ENCODE peak calls at places on chromosomes 3 and 15, in six cellular contexts. One of them, this sample, is unnamed.

GRCh38 chr3:170815340-170815739 is 54.7 kb downstream of the RPL22L1 start:
- DNase-seq in GM23338: peak; percentile 86
- DNase-seq in esophagus squamous epithelium: no peak
- DNase-seq in breast epithelium: peak; percentile 54
- DNase-seq in cardiac muscle cell: peak; percentile 67
- DNase-seq in uterus: no peak
- DNase-seq in this sample: peak; percentile 71

GRCh38 chr3:47961815-47962606 is 54.2 kb downstream of the MAP4 start:
- DNase-seq in GM23338: peak; percentile 62
- DNase-seq in esophagus squamous epithelium: no peak
- DNase-seq in breast epithelium: no peak
- DNase-seq in cardiac muscle cell: no peak
- DNase-seq in uterus: no peak
- DNase-seq in this sample: no peak

GRCh38 chr15:63718590-63719035 is 115.1 kb downstream of the HERC1 start:
- DNase-seq in GM23338: no peak
- DNase-seq in esophagus squamous epithelium: no peak
- DNase-seq in breast epithelium: no peak
- DNase-seq in cardiac muscle cell: no peak
- DNase-seq in uterus: no peak
- DNase-seq in this sample: no peak

GRCh38 chr3:157089455-157090221 is 70.3 kb downstream of the CCNL1 start:
- DNase-seq in GM23338: peak; percentile 19
- DNase-seq in esophagus squamous epithelium: no peak
- DNase-seq in breast epithelium: no peak
- DNase-seq in cardiac muscle cell: peak; percentile 84
- DNase-seq in uterus: peak; percentile 50
- DNase-seq in this sample: peak; percentile 60

GRCh38 chr3:185744997-185745843 is 79.6 kb downstream of the IGF2BP2 start:
- DNase-seq in GM23338: no peak
- DNase-seq in esophagus squamous epithelium: no peak
- DNase-seq in breast epithelium: no peak
- DNase-seq in cardiac muscle cell: no peak
- DNase-seq in uterus: no peak
- DNase-seq in this sample: no peak

GRCh38 chr15:84747423-84748273 is 744 bp upstream of the ZNF592 start:
- DNase-seq in GM23338: peak; percentile 80
- DNase-seq in esophagus squamous epithelium: peak; percentile 39
- DNase-seq in breast epithelium: peak; percentile 73
- DNase-seq in cardiac muscle cell: peak; percentile 83
- DNase-seq in uterus: peak; percentile 72
- DNase-seq in this sample: peak; percentile 74

GRCh38 chr15:39591141-39591895 is 10.4 kb downstream of the THBS1 start:
- DNase-seq in GM23338: no peak
- DNase-seq in esophagus squamous epithelium: no peak
- DNase-seq in breast epithelium: no peak
- DNase-seq in cardiac muscle cell: no peak
- DNase-seq in uterus: no peak
- DNase-seq in this sample: no peak

GRCh38 chr15:93105510-93105909 is 16.5 kb upstream of the RGMA start:
- DNase-seq in GM23338: no peak
- DNase-seq in esophagus squamous epithelium: no peak
- DNase-seq in breast epithelium: no peak
- DNase-seq in cardiac muscle cell: no peak
- DNase-seq in uterus: no peak
- DNase-seq in this sample: no peak

GRCh38 chr3:66297917-66298316 is 77.1 kb downstream of the SLC25A26 start:
- DNase-seq in GM23338: no peak
- DNase-seq in esophagus squamous epithelium: no peak
- DNase-seq in breast epithelium: no peak
- DNase-seq in cardiac muscle cell: no peak
- DNase-seq in uterus: no peak
- DNase-seq in this sample: no peak

GRCh38 chr3:69182588-69183299 is 60.3 kb upstream of the LMOD3 start:
- DNase-seq in GM23338: no peak
- DNase-seq in esophagus squamous epithelium: no peak
- DNase-seq in breast epithelium: no peak
- DNase-seq in cardiac muscle cell: no peak
- DNase-seq in uterus: no peak
- DNase-seq in this sample: no peak

GRCh38 chr15:84079885-84080777 is 155.4 kb upstream of the GOLGA6L4 start:
- DNase-seq in GM23338: peak; percentile 85
- DNase-seq in esophagus squamous epithelium: peak; percentile 0
- DNase-seq in breast epithelium: no peak
- DNase-seq in cardiac muscle cell: peak; percentile 70
- DNase-seq in uterus: no peak
- DNase-seq in this sample: peak; percentile 71

GRCh38 chr15:97683816-97684215 is 276.7 kb upstream of the ARRDC4 start:
- DNase-seq in GM23338: no peak
- DNase-seq in esophagus squamous epithelium: no peak
- DNase-seq in breast epithelium: no peak
- DNase-seq in cardiac muscle cell: no peak
- DNase-seq in uterus: no peak
- DNase-seq in this sample: no peak

GRCh38 chr15:67741313-67741712 is 84.0 kb upstream of the SKOR1 start:
- DNase-seq in GM23338: no peak
- DNase-seq in esophagus squamous epithelium: no peak
- DNase-seq in breast epithelium: no peak
- DNase-seq in cardiac muscle cell: no peak
- DNase-seq in uterus: no peak
- DNase-seq in this sample: no peak

GRCh38 chr15:20349774-20350498 is 191.7 kb downstream of the GOLGA6L6 start:
- DNase-seq in GM23338: no peak
- DNase-seq in esophagus squamous epithelium: no peak
- DNase-seq in breast epithelium: peak; percentile 51
- DNase-seq in cardiac muscle cell: no peak
- DNase-seq in uterus: peak; percentile 23
- DNase-seq in this sample: no peak

GRCh38 chr3:152942366-152942765 is 107.4 kb downstream of the P2RY1 start:
- DNase-seq in GM23338: no peak
- DNase-seq in esophagus squamous epithelium: no peak
- DNase-seq in breast epithelium: no peak
- DNase-seq in cardiac muscle cell: no peak
- DNase-seq in uterus: no peak
- DNase-seq in this sample: no peak

GRCh38 chr15:70793694-70794093 is 30.3 kb upstream of the UACA start:
- DNase-seq in GM23338: no peak
- DNase-seq in esophagus squamous epithelium: no peak
- DNase-seq in breast epithelium: no peak
- DNase-seq in cardiac muscle cell: no peak
- DNase-seq in uterus: no peak
- DNase-seq in this sample: no peak

GRCh38 chr15:70795311-70795665 is 31.9 kb upstream of the UACA start:
- DNase-seq in GM23338: no peak
- DNase-seq in esophagus squamous epithelium: no peak
- DNase-seq in breast epithelium: no peak
- DNase-seq in cardiac muscle cell: no peak
- DNase-seq in uterus: no peak
- DNase-seq in this sample: no peak

GRCh38 chr15:70796516-70797310 is 33.4 kb upstream of the UACA start:
- DNase-seq in GM23338: no peak
- DNase-seq in esophagus squamous epithelium: no peak
- DNase-seq in breast epithelium: no peak
- DNase-seq in cardiac muscle cell: no peak
- DNase-seq in uterus: no peak
- DNase-seq in this sample: no peak

GRCh38 chr15:70792171-70792573 is 28.8 kb upstream of the UACA start:
- DNase-seq in GM23338: no peak
- DNase-seq in esophagus squamous epithelium: no peak
- DNase-seq in breast epithelium: no peak
- DNase-seq in cardiac muscle cell: no peak
- DNase-seq in uterus: no peak
- DNase-seq in this sample: no peak

DNA sequence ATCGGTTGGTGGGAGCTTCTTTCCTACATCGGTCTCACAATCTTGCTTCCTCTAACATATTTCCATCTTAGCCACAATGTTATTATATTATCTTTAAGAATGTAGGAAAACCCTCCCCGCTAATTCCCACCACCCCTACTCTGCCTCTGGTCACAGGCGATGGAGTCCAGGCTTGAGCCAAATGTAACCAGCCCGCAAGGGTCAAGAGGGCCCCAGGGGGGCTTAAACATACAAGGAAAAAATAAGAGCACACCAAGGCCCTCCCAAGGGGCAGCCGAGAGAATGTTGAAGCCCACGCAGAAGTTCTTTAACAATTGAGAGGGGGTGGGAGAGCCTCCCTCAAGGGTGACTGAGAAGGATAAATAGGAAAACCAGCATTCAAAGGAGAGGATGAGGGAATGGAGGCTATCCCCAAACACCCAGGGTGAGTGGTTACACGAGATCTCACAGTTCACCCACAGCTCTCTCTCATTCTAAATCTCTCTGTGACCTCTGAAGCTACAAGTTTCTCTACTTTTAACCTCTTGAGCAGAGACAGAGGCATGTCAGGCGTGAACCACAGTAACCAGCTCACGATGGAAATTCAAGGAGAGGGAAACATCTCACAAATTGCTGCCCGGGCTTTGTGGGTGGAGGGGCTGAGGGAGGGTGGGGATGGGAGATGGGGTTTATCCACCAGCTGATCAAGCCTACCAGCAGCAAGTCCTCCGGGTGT is 31.4 kb upstream of the UACA start:
- DNase-seq in GM23338: no peak
- DNase-seq in esophagus squamous epithelium: no peak
- DNase-seq in breast epithelium: no peak
- DNase-seq in cardiac muscle cell: no peak
- DNase-seq in uterus: no peak
- DNase-seq in this sample: no peak
- H3K27ac ChIP-seq in GM23338: no peak overlapping the region
- H3K27ac ChIP-seq in esophagus squamous epithelium: peak overlapping the region; percentile 73
- H3K27ac ChIP-seq in breast epithelium: peak overlapping the region; percentile 79
- H3K27ac ChIP-seq in cardiac muscle cell: no peak overlapping the region
- H3K27ac ChIP-seq in uterus: peak overlapping the region; percentile 64
- H3K27ac ChIP-seq in this sample: no peak overlapping the region

GRCh38 chr3:74532446-74532845 is 82.0 kb downstream of the CNTN3 start:
- DNase-seq in GM23338: no peak
- DNase-seq in esophagus squamous epithelium: no peak
- DNase-seq in breast epithelium: no peak
- DNase-seq in cardiac muscle cell: no peak
- DNase-seq in uterus: no peak
- DNase-seq in this sample: no peak

GRCh38 chr3:74537857-74538256 is 76.6 kb downstream of the CNTN3 start:
- DNase-seq in GM23338: no peak
- DNase-seq in esophagus squamous epithelium: no peak
- DNase-seq in breast epithelium: no peak
- DNase-seq in cardiac muscle cell: no peak
- DNase-seq in uterus: no peak
- DNase-seq in this sample: no peak

GRCh38 chr3:74537164-74537563 is 77.3 kb downstream of the CNTN3 start:
- DNase-seq in GM23338: no peak
- DNase-seq in esophagus squamous epithelium: no peak
- DNase-seq in breast epithelium: no peak
- DNase-seq in cardiac muscle cell: no peak
- DNase-seq in uterus: no peak
- DNase-seq in this sample: no peak

GRCh38 chr3:74534611-74535010 is 79.8 kb downstream of the CNTN3 start:
- DNase-seq in GM23338: no peak
- DNase-seq in esophagus squamous epithelium: no peak
- DNase-seq in breast epithelium: no peak
- DNase-seq in cardiac muscle cell: no peak
- DNase-seq in uterus: no peak
- DNase-seq in this sample: no peak

DNA sequence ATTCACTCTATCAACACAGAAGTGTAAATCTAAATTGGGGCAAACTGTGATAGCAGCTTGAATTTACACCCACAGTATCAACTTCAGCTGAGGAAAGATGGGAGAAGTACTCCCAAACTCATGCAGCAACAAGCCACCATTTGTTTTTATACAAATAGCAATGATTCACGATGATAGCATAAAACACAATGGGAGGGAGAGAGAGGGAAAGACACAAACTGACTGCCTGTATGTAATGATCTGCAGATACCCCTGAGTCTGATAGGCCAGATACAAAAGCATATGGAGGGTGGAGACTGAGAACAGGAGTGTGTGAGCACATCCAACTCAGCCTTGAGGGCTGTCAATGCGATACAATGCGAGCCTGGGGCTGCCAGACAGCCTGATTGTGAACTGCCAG is 79.2 kb downstream of the CNTN3 start:
- DNase-seq in GM23338: no peak
- DNase-seq in esophagus squamous epithelium: no peak
- DNase-seq in breast epithelium: no peak
- DNase-seq in cardiac muscle cell: no peak
- DNase-seq in uterus: no peak
- DNase-seq in this sample: no peak
- TF ChIP-seq CTCF in GM23338: no peak
- TF ChIP-seq CTCF in esophagus squamous epithelium: no peak
- TF ChIP-seq CTCF in breast epithelium: no peak
- TF ChIP-seq CTCF in cardiac muscle cell: no peak
- TF ChIP-seq CTCF in uterus: no peak
- TF ChIP-seq CTCF in this sample: no peak

GRCh38 chr3:120681506-120682038 is 467 bp downstream of the HGD start:
- DNase-seq in GM23338: no peak
- DNase-seq in esophagus squamous epithelium: no peak
- DNase-seq in breast epithelium: no peak
- DNase-seq in cardiac muscle cell: no peak
- DNase-seq in uterus: no peak
- DNase-seq in this sample: no peak

GRCh38 chr3:120681018-120681417 is 1.0 kb downstream of the HGD start:
- DNase-seq in GM23338: no peak
- DNase-seq in esophagus squamous epithelium: no peak
- DNase-seq in breast epithelium: no peak
- DNase-seq in cardiac muscle cell: no peak
- DNase-seq in uterus: no peak
- DNase-seq in this sample: no peak

GRCh38 chr3:120680193-120680894 is 1.7 kb downstream of the HGD start:
- DNase-seq in GM23338: peak; percentile 15
- DNase-seq in esophagus squamous epithelium: no peak
- DNase-seq in breast epithelium: no peak
- DNase-seq in cardiac muscle cell: no peak
- DNase-seq in uterus: no peak
- DNase-seq in this sample: no peak

GRCh38 chr3:120678984-120679383 is 3.1 kb downstream of the HGD start:
- DNase-seq in GM23338: no peak
- DNase-seq in esophagus squamous epithelium: no peak
- DNase-seq in breast epithelium: no peak
- DNase-seq in cardiac muscle cell: no peak
- DNase-seq in uterus: no peak
- DNase-seq in this sample: no peak

DNA sequence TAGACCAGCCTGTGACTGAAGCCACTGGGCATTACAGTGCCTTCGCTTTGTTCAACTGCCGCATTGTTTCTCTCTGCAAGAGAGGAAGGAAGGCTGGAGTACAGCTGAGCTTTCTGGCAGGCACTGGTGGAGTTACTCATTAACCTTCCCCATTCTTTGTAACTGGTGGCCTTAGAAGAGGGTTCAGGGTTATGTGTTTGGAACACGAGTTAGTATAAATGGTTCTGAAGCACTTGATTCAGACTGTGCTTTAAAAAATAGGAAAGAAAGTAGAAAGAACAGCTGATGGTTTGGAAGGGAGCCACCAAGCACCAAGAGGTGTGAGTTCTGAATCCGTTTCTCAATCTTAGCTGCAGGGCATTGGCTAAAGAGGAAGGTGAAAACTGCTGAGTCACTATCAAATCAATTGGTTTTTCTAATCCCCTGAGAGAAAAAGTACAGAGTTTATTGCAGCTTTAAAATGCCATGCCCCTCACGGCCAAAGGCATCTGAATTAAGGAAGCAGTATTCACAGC is 3.7 kb downstream of the HGD start:
- DNase-seq in GM23338: peak; percentile 51
- DNase-seq in esophagus squamous epithelium: no peak
- DNase-seq in breast epithelium: no peak
- DNase-seq in cardiac muscle cell: no peak
- DNase-seq in uterus: no peak
- DNase-seq in this sample: no peak
- H3K4me3 ChIP-seq in GM23338: no peak overlapping the region
- H3K4me3 ChIP-seq in esophagus squamous epithelium: no peak overlapping the region
- H3K4me3 ChIP-seq in breast epithelium: no peak overlapping the region
- H3K4me3 ChIP-seq in cardiac muscle cell: no peak overlapping the region
- H3K4me3 ChIP-seq in uterus: no peak overlapping the region
- H3K4me3 ChIP-seq in this sample: no peak overlapping the region

GRCh38 chr15:88127477-88127799 is 129.1 kb downstream of the NTRK3 start:
- DNase-seq in GM23338: no peak
- DNase-seq in esophagus squamous epithelium: no peak
- DNase-seq in breast epithelium: no peak
- DNase-seq in cardiac muscle cell: no peak
- DNase-seq in uterus: no peak
- DNase-seq in this sample: no peak
- H3K27ac ChIP-seq in GM23338: no peak overlapping the region
- H3K27ac ChIP-seq in esophagus squamous epithelium: no peak overlapping the region
- H3K27ac ChIP-seq in breast epithelium: no peak overlapping the region
- H3K27ac ChIP-seq in cardiac muscle cell: no peak overlapping the region
- H3K27ac ChIP-seq in uterus: no peak overlapping the region
- H3K27ac ChIP-seq in this sample: no peak overlapping the region